ENCODE peak calls at places on chromosomes 4 and X, in five cellular contexts. L, S, I, G and D are unnamed samples.

GRCh38 chr4:159048166-159048886 is 54.6 kb upstream of the RAPGEF2 start:
- DNase-seq in L (peak), S (no peak), I (no peak), G (peak), D (peak)

GRCh38 chrX:136658151-136658550 is 10.2 kb downstream of the CD40LG start:
- DNase-seq in L (no peak), S (no peak), I (no peak), G (no peak), D (no peak)

GRCh38 chrX:101415180-101416130 is 7.4 kb downstream of the HNRNPH2 start:
- DNase-seq in L (peak), S (peak), I (no peak), G (peak), D (no peak)

GRCh38 chrX:129769467-129770154 is 10.1 kb upstream of the SASH3 start:
- DNase-seq in L (no peak), S (no peak), I (peak), G (no peak), D (no peak)

GRCh38 chrX:65093658-65094057 is 117.4 kb upstream of the ZC4H2 start:
- DNase-seq in L (no peak), S (no peak), I (no peak), G (no peak), D (no peak)

GRCh38 chr4:86834901-86835300 is 14.3 kb downstream of the SLC10A6 start:
- DNase-seq in L (peak), S (peak), I (no peak), G (peak), D (no peak)

GRCh38 chrX:24377195-24377594 is 16.8 kb downstream of the SUPT20HL1 start:
- DNase-seq in L (no peak), S (no peak), I (no peak), G (no peak), D (no peak)

GRCh38 chrX:149286940-149287349 is 218.2 kb downstream of the IDS start:
- DNase-seq in L (peak), S (no peak), I (peak), G (peak), D (peak)

GRCh38 chr4:6383019-6383404 is 89.4 kb downstream of the PPP2R2C start:
- DNase-seq in L (no peak), S (no peak), I (no peak), G (no peak), D (no peak)

GRCh38 chr4:46390353-46391058 is 578 bp upstream of the GABRA2 start:
- DNase-seq in L (peak), S (no peak), I (no peak), G (no peak), D (no peak)

GRCh38 chr4:72430050-72430449 is 139.0 kb downstream of the ADAMTS3 start:
- DNase-seq in L (peak), S (no peak), I (no peak), G (peak), D (no peak)

GRCh38 chrX:22800360-22800759 is 199.4 kb upstream of the DDX53 start:
- DNase-seq in L (peak), S (peak), I (no peak), G (peak), D (peak)

GRCh38 chr4:65646136-65646535 is 24.2 kb downstream of the EPHA5 start:
- DNase-seq in L (no peak), S (no peak), I (no peak), G (no peak), D (no peak)

GRCh38 chrX:152632445-152633097 is 5.1 kb upstream of the GABRQ start:
- DNase-seq in L (peak), S (peak), I (peak), G (peak), D (no peak)

GRCh38 chr4:187175197-187175596 is 451.5 kb upstream of the FAT1 start:
- DNase-seq in L (no peak), S (no peak), I (no peak), G (no peak), D (no peak)

DNA sequence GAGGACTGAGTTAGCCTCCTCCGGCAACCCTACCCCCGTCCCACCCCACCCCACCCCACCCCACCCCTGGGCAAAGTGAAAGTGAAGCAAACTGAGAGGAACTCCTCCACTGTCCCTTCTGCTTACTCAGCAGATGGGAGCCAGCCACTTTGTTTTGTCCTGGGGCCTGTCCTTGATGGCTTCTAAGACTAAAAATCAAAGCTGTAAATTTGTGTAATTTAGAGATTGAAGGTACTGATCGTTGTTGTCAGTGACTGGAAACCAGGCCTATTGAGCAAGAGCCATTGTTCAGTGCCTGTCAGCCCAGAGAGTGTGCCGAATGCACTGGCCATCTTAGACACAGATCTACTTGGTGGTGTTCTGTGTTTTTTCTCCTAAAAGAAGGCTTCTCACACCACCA is 161.9 kb downstream of the CBR4 start:
- DNase-seq in L (no peak), S (no peak), I (no peak), G (peak), D (no peak)
- H3K4me3 ChIP-seq in L (no peak), S (no peak), I (peak), G (peak), D (no peak)

GRCh38 chrX:2967584-2967983 is 38.4 kb upstream of the ARSD start:
- DNase-seq in L (no peak), S (no peak), I (no peak), G (no peak), D (no peak)

GRCh38 chrX:2967012-2967411 is 37.9 kb upstream of the ARSD start:
- DNase-seq in L (no peak), S (no peak), I (no peak), G (no peak), D (no peak)

GRCh38 chrX:2965965-2966364 is 36.8 kb upstream of the ARSD start:
- DNase-seq in L (no peak), S (no peak), I (no peak), G (no peak), D (no peak)

GRCh38 chrX:2969021-2969420 is 37.3 kb upstream of the ARSH start:
- DNase-seq in L (no peak), S (no peak), I (no peak), G (no peak), D (no peak)

DNA sequence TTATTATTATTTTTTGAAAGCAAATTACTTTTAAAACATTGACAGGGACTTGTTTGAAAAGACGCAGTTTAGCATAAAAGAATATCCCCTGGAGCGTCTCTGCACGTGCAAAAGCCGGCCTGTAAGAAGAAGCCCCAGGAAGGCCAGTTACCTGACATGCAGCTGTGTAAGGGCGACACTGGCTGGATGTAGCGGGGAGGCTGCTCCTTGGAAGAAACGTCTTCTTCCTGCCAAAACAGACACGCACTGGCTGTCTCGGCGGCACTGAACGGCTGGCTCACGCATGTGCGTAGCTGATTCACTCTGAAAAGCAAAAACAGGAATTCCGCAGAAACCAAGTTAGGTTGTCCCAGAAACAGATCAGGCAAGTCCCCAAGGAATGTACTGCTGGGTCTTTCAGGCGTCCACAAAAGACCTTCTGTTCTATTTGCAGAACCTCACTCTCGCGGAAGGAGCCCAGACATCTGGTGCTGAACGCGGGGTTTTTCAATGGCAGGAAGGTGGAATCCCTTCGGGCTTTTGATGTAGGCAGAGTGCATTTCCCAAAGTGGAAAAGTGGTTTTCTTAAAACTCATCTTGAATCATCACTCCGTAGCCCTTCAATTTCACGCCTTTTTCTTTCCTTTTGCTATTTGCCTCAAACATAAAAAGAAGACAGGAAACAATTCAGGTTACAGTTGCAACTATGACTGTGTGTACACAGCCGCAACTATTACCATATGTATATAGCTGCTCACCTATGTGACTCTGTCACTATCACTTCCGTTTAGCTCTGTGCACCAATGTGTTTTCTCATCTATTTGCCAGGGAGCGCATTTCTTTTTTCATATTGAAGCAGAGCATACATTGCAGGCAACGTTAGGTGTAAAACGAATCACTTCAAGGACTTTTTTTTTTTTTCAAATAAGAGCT is 38.1 kb upstream of the ARSH start:
- DNase-seq in L (no peak), S (no peak), I (no peak), G (peak), D (peak)
- H3K4me3 ChIP-seq in L (no peak), S (peak), I (no peak), G (no peak), D (peak)

GRCh38 chrX:37350034-37350365 is 836 bp downstream of the PRRG1 start:
- DNase-seq in L (no peak), S (no peak), I (no peak), G (peak), D (no peak)
- H3K4me3 ChIP-seq in L (peak), S (peak), I (peak), G (peak), D (peak)

DNA sequence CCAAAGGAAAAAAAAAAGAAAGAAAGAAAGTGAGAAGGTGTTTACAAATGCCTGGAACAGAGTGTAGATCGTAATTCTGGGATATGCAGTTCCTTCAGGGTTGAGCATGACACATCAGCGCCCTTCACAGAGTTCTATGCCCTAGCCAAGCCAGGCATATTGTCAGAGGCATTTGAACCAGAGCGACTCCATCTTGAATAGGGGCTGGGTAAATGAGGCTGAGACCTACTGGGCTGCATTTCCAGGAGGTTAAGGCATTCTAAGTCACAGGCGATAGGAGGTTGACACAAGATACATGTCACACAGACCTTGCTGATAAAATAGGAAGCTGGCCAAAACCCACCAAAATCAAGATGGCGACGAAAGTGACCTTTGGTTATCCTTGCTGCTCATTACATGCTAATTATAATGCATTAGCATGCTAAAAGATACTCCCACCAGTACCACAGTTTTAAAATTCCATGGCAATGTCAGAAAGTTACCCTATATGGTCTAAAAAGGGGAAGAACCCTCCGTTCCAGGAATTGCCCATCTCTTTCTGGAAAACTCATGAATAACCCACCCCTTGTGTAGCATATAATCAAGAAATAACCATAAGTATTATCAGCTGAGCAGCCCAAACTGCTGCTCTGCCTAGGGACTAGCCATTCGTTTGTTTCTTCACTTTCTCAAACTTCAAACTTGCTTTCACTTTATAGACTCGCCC is 23.5 kb upstream of the LRBA start:
- DNase-seq in L (no peak), S (no peak), I (no peak), G (no peak), D (no peak)
- H3K4me3 ChIP-seq in L (no peak), S (no peak), I (no peak), G (no peak), D (no peak)

DNA sequence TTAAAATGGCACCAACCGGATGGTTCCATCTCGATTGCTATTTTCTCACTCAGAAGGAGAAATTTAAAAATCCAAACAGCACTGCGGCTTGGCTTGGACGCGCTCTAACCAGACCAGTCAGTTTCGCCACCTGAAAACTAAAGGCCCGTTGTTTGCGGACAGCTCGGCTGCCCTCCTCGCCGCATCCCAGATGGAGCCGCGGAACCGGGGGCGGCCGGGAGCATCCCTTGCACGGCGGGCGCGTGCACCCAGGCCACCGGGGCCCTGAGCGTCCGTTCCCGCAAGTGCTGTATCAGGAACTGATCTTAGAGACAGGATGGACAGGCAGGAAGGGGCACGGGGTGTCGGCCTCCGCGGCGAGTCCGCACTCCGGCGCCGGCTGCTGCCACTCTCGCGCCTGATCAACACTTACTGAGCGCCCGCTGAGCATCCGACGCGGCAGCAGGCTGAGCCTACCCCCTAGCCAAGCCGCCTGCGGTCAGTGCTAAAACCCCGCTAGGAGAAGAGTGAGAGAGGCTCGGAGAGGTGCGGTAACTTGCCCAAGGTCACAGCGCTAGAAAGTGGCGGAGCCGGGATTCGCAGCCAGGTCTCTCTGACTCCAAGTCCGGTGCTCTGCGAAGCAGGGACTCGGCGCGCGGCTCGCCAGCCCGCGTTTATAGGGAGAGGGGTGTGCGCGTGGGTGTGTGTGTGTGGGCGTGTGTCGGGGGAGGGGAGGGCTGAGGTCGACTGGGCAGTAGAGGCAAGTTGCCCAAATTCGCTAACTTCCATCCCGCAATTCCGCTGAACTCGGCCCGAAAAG is at the start of gene CITED1:
- DNase-seq in L (peak), S (no peak), I (no peak), G (no peak), D (no peak)
- H3K4me3 ChIP-seq in L (no peak), S (peak), I (peak), G (peak), D (peak)

DNA sequence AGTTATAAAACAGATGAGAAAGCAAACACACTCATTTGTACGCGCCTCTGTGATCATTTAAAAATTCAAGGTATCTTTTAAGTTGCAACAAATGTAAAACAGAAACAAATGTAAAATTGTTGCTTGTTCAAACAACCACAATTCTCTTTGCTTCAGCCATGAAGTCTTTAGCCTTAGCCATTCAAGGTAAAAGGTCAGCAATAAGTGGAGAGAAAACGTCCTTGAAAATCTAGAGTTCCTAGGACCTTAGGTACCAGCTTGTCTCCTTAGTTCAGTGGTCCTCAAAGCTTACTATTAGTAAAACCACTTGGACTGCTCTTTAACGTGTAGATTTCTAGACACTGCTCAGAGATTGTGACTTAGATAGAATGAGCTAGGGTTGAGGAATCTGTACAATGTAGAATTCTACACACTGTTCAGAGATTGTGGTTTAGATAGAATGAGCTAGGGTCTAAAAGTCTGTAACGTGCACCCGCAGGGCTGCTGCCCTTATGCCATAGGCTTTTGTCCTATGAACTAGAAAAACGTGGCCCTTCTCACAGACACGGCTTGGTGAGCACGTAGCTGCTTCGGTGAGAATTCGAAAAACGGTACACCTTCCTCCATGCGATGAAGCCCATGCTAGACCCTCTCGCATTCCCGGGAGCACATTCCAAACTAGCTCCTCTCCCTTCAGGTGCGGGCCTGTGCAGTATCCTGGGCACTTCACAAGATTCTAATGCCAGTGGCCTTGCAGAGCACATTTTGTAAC is 1.7 kb downstream of the PLAC8 start:
- DNase-seq in L (no peak), S (no peak), I (no peak), G (no peak), D (no peak)
- H3K4me3 ChIP-seq in L (no peak), S (no peak), I (peak), G (no peak), D (no peak)

GRCh38 chr4:35695401-35695800 is 548.9 kb downstream of the ARAP2 start:
- DNase-seq in L (no peak), S (no peak), I (no peak), G (no peak), D (no peak)
- H3K4me3 ChIP-seq in L (no peak), S (no peak), I (no peak), G (no peak), D (no peak)